ENCODE peak calls at places on chromosomes 12 and 14, in six cellular contexts. Z is adrenal gland, O is left lung, P is aorta, N is stomach, I is testis. Y is an unnamed sample.

GRCh38 chr14:33127531-33127930 is 188.9 kb downstream of the NPAS3 start:
- DNase-seq in P (no peak), N (no peak), I (no peak), O (no peak), Z (no peak), Y (no peak)

GRCh38 chr12:121033625-121034349 is 5.3 kb downstream of the OASL start:
- DNase-seq in O (no peak), Z (peak; percentile 46), P (no peak), I (no peak), N (peak; percentile 38), Y (peak; percentile 62)

GRCh38 chr12:32647275-32647674 is 31.8 kb upstream of the DNM1L start:
- DNase-seq in N (no peak), O (no peak), P (no peak), I (no peak), Z (no peak), Y (no peak)

GRCh38 chr14:51855234-51855633 is 5.2 kb upstream of the GNG2 start:
- DNase-seq in P (no peak), O (no peak), N (no peak), Z (peak; percentile 57), I (no peak), Y (no peak)

GRCh38 chr12:130787445-130788410 is 51.3 kb downstream of the STX2 start:
- DNase-seq in I (no peak), O (no peak), Z (no peak), P (no peak), N (no peak), Y (no peak)

GRCh38 chr14:91573894-91574837 is 64.1 kb upstream of the PPP4R3A start:
- DNase-seq in Z (peak; percentile 12), N (peak; percentile 62), O (peak; percentile 63), I (peak; percentile 94), P (peak; percentile 88), Y (peak; percentile 45)

GRCh38 chr14:94320243-94320642 is 2.9 kb downstream of the SERPINA6 start:
- DNase-seq in O (no peak), P (no peak), N (no peak), Z (no peak), I (no peak), Y (no peak)

GRCh38 chr12:128863957-128864356 is 10.7 kb downstream of the GLT1D1 start:
- DNase-seq in I (no peak), Z (no peak), O (no peak), N (no peak), P (no peak), Y (no peak)

GRCh38 chr14:25034803-25035681 is 14.9 kb downstream of the STXBP6 start:
- DNase-seq in P (no peak), O (no peak), Z (no peak), I (no peak), N (no peak), Y (no peak)

GRCh38 chr14:71415404-71415690 is 508.1 kb downstream of the PCNX1 start:
- DNase-seq in P (no peak), Z (peak; percentile 14), I (no peak), N (no peak), O (no peak), Y (no peak)

GRCh38 chr14:92513204-92513965 is at the start of gene RIN3:
- DNase-seq in Z (peak; percentile 66), I (peak; percentile 78), P (peak; percentile 89), N (no peak), O (peak; percentile 61), Y (no peak)

GRCh38 chr12:91355150-91356006 is 172.8 kb upstream of the DCN start:
- DNase-seq in I (peak; percentile 86), O (peak; percentile 60), Z (peak; percentile 77), N (peak; percentile 66), P (peak; percentile 79), Y (peak; percentile 4)

GRCh38 chr12:124497658-124498057 is 69.8 kb downstream of the NCOR2 start:
- DNase-seq in I (peak; percentile 59), Z (peak; percentile 85), P (peak; percentile 88), N (no peak), O (no peak), Y (no peak)

GRCh38 chr12:57759360-57759980 is 4.6 kb downstream of the MARCHF9 start:
- DNase-seq in P (no peak), I (no peak), O (no peak), N (no peak), Z (peak; percentile 35), Y (no peak)

GRCh38 chr14:72439707-72440106 is 454.2 kb downstream of the DPF3 start:
- DNase-seq in O (no peak), Z (no peak), P (no peak), I (no peak), N (no peak), Y (no peak)

GRCh38 chr12:6551496-6552139 is 4.2 kb downstream of the IFFO1 start:
- DNase-seq in O (no peak), P (no peak), I (no peak), N (no peak), Z (peak; percentile 33), Y (no peak)

GRCh38 chr12:6551063-6551461 is 4.8 kb downstream of the IFFO1 start:
- DNase-seq in Z (peak; percentile 58), N (no peak), P (peak; percentile 93), O (peak; percentile 62), I (no peak), Y (no peak)

GRCh38 chr12:6549379-6550151 is 6.3 kb downstream of the IFFO1 start:
- DNase-seq in Z (no peak), I (no peak), P (no peak), N (no peak), O (no peak), Y (no peak)

GRCh38 chr12:6552140-6552551 is 3.7 kb downstream of the IFFO1 start:
- DNase-seq in Z (peak; percentile 64), I (peak; percentile 72), N (no peak), P (peak; percentile 89), O (no peak), Y (no peak)

DNA sequence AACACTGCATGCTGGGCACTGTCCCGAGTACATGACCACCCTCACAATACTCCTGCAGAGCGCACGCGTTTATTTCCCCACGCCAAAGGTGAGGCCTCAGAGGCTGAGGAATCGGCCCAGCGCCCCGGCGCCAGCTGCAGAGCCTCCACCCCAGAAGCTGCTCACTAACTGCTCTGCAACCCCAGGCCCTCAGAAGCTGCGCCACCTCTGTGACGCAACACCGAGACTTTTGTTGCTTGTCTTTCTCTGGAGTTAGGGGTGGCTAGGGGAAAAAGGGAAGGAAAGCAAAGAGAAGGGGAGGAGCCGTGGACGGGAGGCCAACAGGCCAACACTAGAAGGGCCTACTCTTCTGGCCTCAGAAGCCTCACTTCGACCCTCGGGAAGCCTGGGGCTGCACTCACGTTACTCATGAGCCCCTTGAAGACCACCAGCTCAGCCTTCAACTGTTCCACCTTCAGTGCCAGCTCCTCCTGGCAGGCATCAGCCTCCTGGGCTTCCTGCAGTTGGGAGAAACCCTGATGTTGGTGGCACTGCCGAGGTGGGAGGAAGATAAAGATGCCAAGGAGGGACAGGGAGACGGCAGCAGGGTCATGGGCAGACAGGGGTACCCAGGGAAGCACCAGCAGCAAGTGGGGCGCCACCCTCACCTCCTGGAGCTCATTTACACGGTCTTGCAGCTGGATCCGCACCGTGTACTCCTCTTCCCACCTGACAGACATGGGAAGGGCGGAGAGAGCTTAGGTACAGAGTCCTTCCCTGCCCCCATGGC is 5.4 kb downstream of the IFFO1 start:
- DNase-seq in I (no peak), Z (peak; percentile 45), P (no peak), O (peak; percentile 74), N (no peak), Y (no peak)
- H3K4me3 ChIP-seq in I (no peak overlapping the region), Z (no peak overlapping the region), P (no peak overlapping the region), O (peak overlapping the region; percentile 23), N (no peak overlapping the region), Y (no peak overlapping the region)

GRCh38 chr12:64724201-64724745 is 34.9 kb downstream of the GNS start:
- DNase-seq in N (no peak), I (no peak), O (no peak), P (no peak), Z (peak; percentile 75), Y (no peak)
- H3K36me3 ChIP-seq in N (peaks cover 92% of the 10 kb centered on the region), I (no peaks in the 10 kb centered on the region), O (peaks cover 95% of the 10 kb centered on the region), P (peaks cover 7% of the 10 kb centered on the region), Z (peaks cover 83% of the 10 kb centered on the region), Y (peaks cover 19% of the 10 kb centered on the region)

DNA sequence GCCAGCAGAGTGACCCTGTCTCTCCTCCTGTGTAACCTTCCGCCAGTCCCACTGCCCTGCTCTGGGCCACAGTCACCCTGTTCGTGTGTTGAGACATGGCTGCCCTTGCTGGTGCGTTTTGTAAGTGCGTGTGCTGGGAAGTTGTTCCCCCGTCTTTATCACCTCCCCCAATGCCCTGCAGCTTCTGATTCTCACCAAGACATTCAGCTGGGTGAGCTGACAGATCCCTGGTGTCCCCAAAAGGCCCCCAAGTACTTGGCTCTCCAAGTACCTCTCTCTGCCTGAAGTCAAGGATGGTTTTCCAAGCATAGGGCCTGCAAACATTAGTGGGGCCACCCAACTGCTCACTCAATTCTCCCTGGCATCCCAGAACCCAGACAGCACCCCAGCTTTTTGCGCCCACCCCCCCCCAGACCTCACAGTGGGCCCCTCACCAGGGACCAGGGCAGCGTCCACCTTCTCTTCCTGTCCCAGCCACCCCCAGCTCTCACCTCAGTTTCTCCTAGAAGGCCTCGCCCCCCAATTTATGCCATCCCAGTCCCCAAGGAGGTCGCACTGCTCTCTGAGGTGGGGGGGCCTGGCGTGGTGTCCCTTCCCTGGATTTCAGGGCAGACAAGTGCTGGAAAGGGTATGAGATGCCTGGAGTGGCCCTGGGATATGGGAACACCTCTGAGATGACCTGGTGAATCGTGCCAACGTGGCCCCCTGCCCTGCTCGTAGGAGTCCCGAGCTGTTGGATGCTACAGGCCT is 51.8 kb upstream of the EML1 start:
- DNase-seq in I (no peak), N (no peak), P (no peak), O (no peak), Z (no peak), Y (no peak)
- H3K27ac ChIP-seq in I (no peak overlapping the region), N (peak overlapping the region; percentile 42), P (no peak overlapping the region), O (peak overlapping the region; percentile 26), Z (no peak overlapping the region), Y (no peak overlapping the region)

GRCh38 chr12:14962180-14962579 is 779 bp upstream of the ARHGDIB start:
- DNase-seq in P (no peak), Z (no peak), N (no peak), O (no peak), I (no peak), Y (no peak)

GRCh38 chr12:14959463-14959862 is 1.9 kb downstream of the ARHGDIB start:
- DNase-seq in Z (no peak), P (no peak), I (no peak), N (no peak), O (no peak), Y (no peak)

GRCh38 chr12:14961466-14962155 is at the start of gene ARHGDIB:
- DNase-seq in Z (peak; percentile 33), P (no peak), O (no peak), I (peak; percentile 39), N (peak; percentile 51), Y (peak; percentile 83)

GRCh38 chr12:14959916-14960315 is 1.5 kb downstream of the ARHGDIB start:
- DNase-seq in O (no peak), P (no peak), Z (no peak), N (no peak), I (no peak), Y (no peak)

GRCh38 chr12:14960548-14961465 is 594 bp downstream of the ARHGDIB start:
- DNase-seq in O (no peak), I (no peak), N (no peak), Z (no peak), P (no peak), Y (peak; percentile 39)
- H3K4me3 ChIP-seq in O (peak overlapping the region; percentile 53), I (peak overlapping the region; percentile 49), N (peak overlapping the region; percentile 35), Z (no peak overlapping the region), P (peak overlapping the region; percentile 74), Y (peak overlapping the region; percentile 64)

DNA sequence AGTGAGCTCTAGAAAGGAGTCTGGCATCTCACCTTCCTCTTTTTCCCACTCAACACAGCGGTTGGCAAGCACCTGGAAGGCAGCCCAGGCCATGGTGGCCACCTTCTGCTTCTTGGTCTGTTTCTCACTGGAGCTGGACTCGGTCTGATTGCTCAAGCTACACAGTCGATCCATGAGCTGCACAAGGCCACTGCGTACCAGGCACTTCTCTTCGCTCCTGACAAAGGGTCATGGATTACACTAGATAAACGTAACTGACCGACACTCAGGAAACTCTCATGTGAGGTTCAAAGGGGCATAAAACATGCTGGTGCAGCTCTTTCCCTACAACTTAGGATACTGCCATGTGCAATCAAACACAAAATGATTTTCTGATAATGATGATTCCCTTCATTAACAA is 113.7 kb downstream of the TRAFD1 start:
- DNase-seq in N (no peak), I (no peak), P (no peak), Z (no peak), O (no peak), Y (no peak)
- H3K36me3 ChIP-seq in N (peaks cover 100% of the 10 kb centered on the region), I (no peaks in the 10 kb centered on the region), P (peaks cover 20% of the 10 kb centered on the region), Z (peaks cover 77% of the 10 kb centered on the region), O (peaks cover 100% of the 10 kb centered on the region), Y (peaks cover 66% of the 10 kb centered on the region)

Y was measured in effector memory CD4-positive, alpha-beta T cell.